ENCODE peak calls at places on chromosome 22, in six cellular contexts. One of them, this sample, is unnamed.

GRCh38 chr22:28021116-28021997 is 102.3 kb upstream of the PITPNB start:
- DNase-seq in neural progenitor cell: no peak
- DNase-seq in bronchial epithelial cell: no peak
- DNase-seq in psoas muscle: no peak
- DNase-seq in foreskin fibroblast: no peak
- DNase-seq in astrocyte of the spinal cord: no peak
- DNase-seq in this sample: peak; percentile 57

GRCh38 chr22:22771696-22772377 is 115.8 kb upstream of the IGLL5 start:
- DNase-seq in neural progenitor cell: no peak
- DNase-seq in bronchial epithelial cell: no peak
- DNase-seq in psoas muscle: no peak
- DNase-seq in foreskin fibroblast: no peak
- DNase-seq in astrocyte of the spinal cord: no peak
- DNase-seq in this sample: peak; percentile 58

GRCh38 chr22:46737976-46738641 is at the start of gene CERK:
- DNase-seq in neural progenitor cell: peak; percentile 79
- DNase-seq in bronchial epithelial cell: no peak
- DNase-seq in psoas muscle: peak; percentile 84
- DNase-seq in foreskin fibroblast: peak; percentile 88
- DNase-seq in astrocyte of the spinal cord: peak; percentile 75
- DNase-seq in this sample: no peak

GRCh38 chr22:25359601-25360261 is 140.3 kb downstream of the CRYBB2 start:
- DNase-seq in neural progenitor cell: no peak
- DNase-seq in bronchial epithelial cell: no peak
- DNase-seq in psoas muscle: no peak
- DNase-seq in foreskin fibroblast: no peak
- DNase-seq in astrocyte of the spinal cord: no peak
- DNase-seq in this sample: no peak

GRCh38 chr22:40635008-40635939 is 1.2 kb downstream of the MRTFA start:
- DNase-seq in neural progenitor cell: no peak
- DNase-seq in bronchial epithelial cell: no peak
- DNase-seq in psoas muscle: peak; percentile 51
- DNase-seq in foreskin fibroblast: peak; percentile 43
- DNase-seq in astrocyte of the spinal cord: peak; percentile 51
- DNase-seq in this sample: no peak

GRCh38 chr22:36171941-36172340 is 11.4 kb upstream of the APOL3 start:
- DNase-seq in neural progenitor cell: no peak
- DNase-seq in bronchial epithelial cell: no peak
- DNase-seq in psoas muscle: no peak
- DNase-seq in foreskin fibroblast: no peak
- DNase-seq in astrocyte of the spinal cord: no peak
- DNase-seq in this sample: no peak

GRCh38 chr22:27344546-27344945 is 457.0 kb downstream of the MN1 start:
- DNase-seq in neural progenitor cell: no peak
- DNase-seq in bronchial epithelial cell: no peak
- DNase-seq in psoas muscle: no peak
- DNase-seq in foreskin fibroblast: no peak
- DNase-seq in astrocyte of the spinal cord: no peak
- DNase-seq in this sample: no peak

GRCh38 chr22:26321469-26321913 is 107.6 kb upstream of the ASPHD2 start:
- DNase-seq in neural progenitor cell: no peak
- DNase-seq in bronchial epithelial cell: peak; percentile 9
- DNase-seq in psoas muscle: peak; percentile 49
- DNase-seq in foreskin fibroblast: peak; percentile 91
- DNase-seq in astrocyte of the spinal cord: peak; percentile 31
- DNase-seq in this sample: no peak

GRCh38 chr22:47154621-47155081 is 392.2 kb downstream of the TBC1D22A start:
- DNase-seq in neural progenitor cell: no peak
- DNase-seq in bronchial epithelial cell: no peak
- DNase-seq in psoas muscle: peak; percentile 52
- DNase-seq in foreskin fibroblast: peak; percentile 80
- DNase-seq in astrocyte of the spinal cord: peak; percentile 73
- DNase-seq in this sample: no peak

GRCh38 chr22:47251911-47252310 is 489.5 kb downstream of the TBC1D22A start:
- DNase-seq in neural progenitor cell: no peak
- DNase-seq in bronchial epithelial cell: no peak
- DNase-seq in psoas muscle: no peak
- DNase-seq in foreskin fibroblast: no peak
- DNase-seq in astrocyte of the spinal cord: no peak
- DNase-seq in this sample: peak; percentile 56

GRCh38 chr22:17368727-17369552 is at the start of gene CECR2:
- DNase-seq in neural progenitor cell: peak; percentile 95
- DNase-seq in bronchial epithelial cell: no peak
- DNase-seq in psoas muscle: peak; percentile 62
- DNase-seq in foreskin fibroblast: peak; percentile 28
- DNase-seq in astrocyte of the spinal cord: peak; percentile 20
- DNase-seq in this sample: peak; percentile 82

GRCh38 chr22:46763051-46763705 is 728 bp downstream of the TBC1D22A start:
- DNase-seq in neural progenitor cell: no peak
- DNase-seq in bronchial epithelial cell: no peak
- DNase-seq in psoas muscle: peak; percentile 46
- DNase-seq in foreskin fibroblast: peak; percentile 42
- DNase-seq in astrocyte of the spinal cord: peak; percentile 57
- DNase-seq in this sample: no peak

GRCh38 chr22:35231585-35232084 is 25.7 kb upstream of the HMGXB4 start:
- DNase-seq in neural progenitor cell: peak; percentile 83
- DNase-seq in bronchial epithelial cell: peak; percentile 69
- DNase-seq in psoas muscle: peak; percentile 44
- DNase-seq in foreskin fibroblast: peak; percentile 78
- DNase-seq in astrocyte of the spinal cord: peak; percentile 65
- DNase-seq in this sample: peak; percentile 78

GRCh38 chr22:22558071-22558971 is 744 bp downstream of the PRAME start:
- DNase-seq in neural progenitor cell: no peak
- DNase-seq in bronchial epithelial cell: no peak
- DNase-seq in psoas muscle: no peak
- DNase-seq in foreskin fibroblast: no peak
- DNase-seq in astrocyte of the spinal cord: no peak
- DNase-seq in this sample: no peak

GRCh38 chr22:36155702-36156101 is 4.9 kb downstream of the APOL3 start:
- DNase-seq in neural progenitor cell: no peak
- DNase-seq in bronchial epithelial cell: no peak
- DNase-seq in psoas muscle: peak; percentile 71
- DNase-seq in foreskin fibroblast: peak; percentile 69
- DNase-seq in astrocyte of the spinal cord: no peak
- DNase-seq in this sample: no peak

GRCh38 chr22:41003041-41003440 is 51.9 kb downstream of the RBX1 start:
- DNase-seq in neural progenitor cell: no peak
- DNase-seq in bronchial epithelial cell: peak; percentile 21
- DNase-seq in psoas muscle: no peak
- DNase-seq in foreskin fibroblast: no peak
- DNase-seq in astrocyte of the spinal cord: no peak
- DNase-seq in this sample: no peak

GRCh38 chr22:42792909-42793847 is 63.9 kb downstream of the ARFGAP3 start:
- DNase-seq in neural progenitor cell: no peak
- DNase-seq in bronchial epithelial cell: no peak
- DNase-seq in psoas muscle: peak; percentile 56
- DNase-seq in foreskin fibroblast: no peak
- DNase-seq in astrocyte of the spinal cord: no peak
- DNase-seq in this sample: no peak

GRCh38 chr22:46652930-46653331 is 32.7 kb downstream of the GRAMD4 start:
- DNase-seq in neural progenitor cell: no peak
- DNase-seq in bronchial epithelial cell: no peak
- DNase-seq in psoas muscle: no peak
- DNase-seq in foreskin fibroblast: no peak
- DNase-seq in astrocyte of the spinal cord: peak; percentile 54
- DNase-seq in this sample: no peak

GRCh38 chr22:22164541-22165272 is 79.9 kb upstream of the VPREB1 start:
- DNase-seq in neural progenitor cell: peak; percentile 19
- DNase-seq in bronchial epithelial cell: no peak
- DNase-seq in psoas muscle: no peak
- DNase-seq in foreskin fibroblast: no peak
- DNase-seq in astrocyte of the spinal cord: no peak
- DNase-seq in this sample: no peak

GRCh38 chr22:49406879-49407587 is 420.6 kb downstream of the BRD1 start:
- DNase-seq in neural progenitor cell: no peak
- DNase-seq in bronchial epithelial cell: no peak
- DNase-seq in psoas muscle: no peak
- DNase-seq in foreskin fibroblast: no peak
- DNase-seq in astrocyte of the spinal cord: no peak
- DNase-seq in this sample: peak; percentile 51
- TF ChIP-seq CTCF in neural progenitor cell: no peak
- TF ChIP-seq CTCF in bronchial epithelial cell: no peak
- TF ChIP-seq CTCF in psoas muscle: no peak
- TF ChIP-seq CTCF in foreskin fibroblast: no peak
- TF ChIP-seq CTCF in astrocyte of the spinal cord: no peak
- TF ChIP-seq CTCF in this sample: no peak

GRCh38 chr22:48495751-48496080 is 1332.0 kb downstream of the BRD1 start:
- DNase-seq in neural progenitor cell: no peak
- DNase-seq in bronchial epithelial cell: no peak
- DNase-seq in psoas muscle: no peak
- DNase-seq in foreskin fibroblast: no peak
- DNase-seq in astrocyte of the spinal cord: no peak
- DNase-seq in this sample: no peak

GRCh38 chr22:48492371-48493320 is 1335.0 kb downstream of the BRD1 start:
- DNase-seq in neural progenitor cell: peak; percentile 89
- DNase-seq in bronchial epithelial cell: peak; percentile 46
- DNase-seq in psoas muscle: peak; percentile 55
- DNase-seq in foreskin fibroblast: peak; percentile 81
- DNase-seq in astrocyte of the spinal cord: peak; percentile 67
- DNase-seq in this sample: peak; percentile 67

GRCh38 chr22:48494968-48495750 is 1332.5 kb downstream of the BRD1 start:
- DNase-seq in neural progenitor cell: no peak
- DNase-seq in bronchial epithelial cell: no peak
- DNase-seq in psoas muscle: peak; percentile 1
- DNase-seq in foreskin fibroblast: no peak
- DNase-seq in astrocyte of the spinal cord: no peak
- DNase-seq in this sample: no peak

GRCh38 chr22:48493733-48494132 is 1333.9 kb downstream of the BRD1 start:
- DNase-seq in neural progenitor cell: no peak
- DNase-seq in bronchial epithelial cell: no peak
- DNase-seq in psoas muscle: no peak
- DNase-seq in foreskin fibroblast: no peak
- DNase-seq in astrocyte of the spinal cord: no peak
- DNase-seq in this sample: no peak

DNA sequence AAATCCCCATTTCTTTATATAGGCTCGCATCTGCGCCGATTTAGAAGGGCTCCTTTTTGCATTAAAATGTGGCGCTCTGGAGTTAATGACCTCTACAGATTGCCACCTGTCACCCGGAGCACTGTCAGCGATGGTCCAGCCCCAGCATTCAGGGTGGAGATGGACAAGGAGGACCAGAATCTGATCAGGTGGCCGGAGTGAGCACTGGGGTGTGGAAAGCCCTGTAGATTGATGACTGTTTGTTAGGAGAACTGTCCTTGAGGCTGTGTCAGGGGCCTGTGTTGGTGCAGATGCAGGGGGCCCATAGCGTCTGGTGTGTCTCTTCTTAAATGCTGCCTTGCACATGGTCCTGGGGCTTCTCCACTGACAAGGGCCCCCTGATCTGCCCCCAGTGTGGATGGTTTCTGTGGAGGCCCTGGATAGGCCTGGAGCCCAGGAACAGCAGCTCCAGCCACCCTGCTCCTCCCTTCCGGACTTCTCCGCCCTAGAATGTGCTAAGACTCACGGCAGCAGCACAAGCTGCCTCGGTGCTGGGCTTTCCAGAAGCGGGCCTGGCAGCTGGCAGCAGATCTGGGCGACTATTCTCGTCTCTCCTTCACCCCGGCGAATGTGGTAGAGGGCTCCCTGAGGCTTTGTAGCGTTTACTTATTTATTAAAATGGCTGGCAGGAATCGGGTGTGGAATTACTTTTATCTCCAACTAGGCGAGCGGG is 1333.3 kb downstream of the BRD1 start:
- DNase-seq in neural progenitor cell: no peak
- DNase-seq in bronchial epithelial cell: no peak
- DNase-seq in psoas muscle: no peak
- DNase-seq in foreskin fibroblast: no peak
- DNase-seq in astrocyte of the spinal cord: no peak
- DNase-seq in this sample: no peak
- TF ChIP-seq CTCF in neural progenitor cell: no peak
- TF ChIP-seq CTCF in bronchial epithelial cell: no peak
- TF ChIP-seq CTCF in psoas muscle: no peak
- TF ChIP-seq CTCF in foreskin fibroblast: no peak
- TF ChIP-seq CTCF in astrocyte of the spinal cord: no peak
- TF ChIP-seq CTCF in this sample: no peak

GRCh38 chr22:19319281-19319680 is 27.8 kb upstream of the CLTCL1 start:
- DNase-seq in neural progenitor cell: no peak
- DNase-seq in bronchial epithelial cell: no peak
- DNase-seq in psoas muscle: no peak
- DNase-seq in foreskin fibroblast: no peak
- DNase-seq in astrocyte of the spinal cord: no peak
- DNase-seq in this sample: no peak

GRCh38 chr22:19321757-19322156 is 30.2 kb upstream of the CLTCL1 start:
- DNase-seq in neural progenitor cell: no peak
- DNase-seq in bronchial epithelial cell: no peak
- DNase-seq in psoas muscle: no peak
- DNase-seq in foreskin fibroblast: no peak
- DNase-seq in astrocyte of the spinal cord: no peak
- DNase-seq in this sample: no peak

DNA sequence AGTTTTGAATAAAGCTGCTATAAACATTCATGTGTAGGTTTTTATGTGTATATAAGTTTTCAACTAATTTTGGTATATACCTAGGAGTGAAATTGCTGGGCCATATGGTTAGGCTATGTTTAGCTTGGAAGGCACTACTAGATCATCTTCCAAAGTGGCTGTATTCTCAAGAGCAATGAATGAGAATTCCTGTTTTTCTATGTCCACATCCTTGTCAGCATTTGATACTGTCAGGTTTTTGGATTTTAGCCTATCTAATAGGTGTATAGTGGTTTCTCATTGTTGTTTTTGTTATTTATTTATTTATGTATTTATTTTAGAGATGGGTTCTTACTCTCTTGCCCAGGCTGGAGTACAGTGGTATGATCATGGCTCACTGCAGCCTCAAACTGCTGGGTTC is 26.3 kb upstream of the CLTCL1 start:
- DNase-seq in neural progenitor cell: no peak
- DNase-seq in bronchial epithelial cell: no peak
- DNase-seq in psoas muscle: no peak
- DNase-seq in foreskin fibroblast: no peak
- DNase-seq in astrocyte of the spinal cord: no peak
- DNase-seq in this sample: no peak
- TF ChIP-seq CTCF in neural progenitor cell: no peak
- TF ChIP-seq CTCF in bronchial epithelial cell: no peak
- TF ChIP-seq CTCF in psoas muscle: no peak
- TF ChIP-seq CTCF in foreskin fibroblast: no peak
- TF ChIP-seq CTCF in astrocyte of the spinal cord: no peak
- TF ChIP-seq CTCF in this sample: no peak

DNA sequence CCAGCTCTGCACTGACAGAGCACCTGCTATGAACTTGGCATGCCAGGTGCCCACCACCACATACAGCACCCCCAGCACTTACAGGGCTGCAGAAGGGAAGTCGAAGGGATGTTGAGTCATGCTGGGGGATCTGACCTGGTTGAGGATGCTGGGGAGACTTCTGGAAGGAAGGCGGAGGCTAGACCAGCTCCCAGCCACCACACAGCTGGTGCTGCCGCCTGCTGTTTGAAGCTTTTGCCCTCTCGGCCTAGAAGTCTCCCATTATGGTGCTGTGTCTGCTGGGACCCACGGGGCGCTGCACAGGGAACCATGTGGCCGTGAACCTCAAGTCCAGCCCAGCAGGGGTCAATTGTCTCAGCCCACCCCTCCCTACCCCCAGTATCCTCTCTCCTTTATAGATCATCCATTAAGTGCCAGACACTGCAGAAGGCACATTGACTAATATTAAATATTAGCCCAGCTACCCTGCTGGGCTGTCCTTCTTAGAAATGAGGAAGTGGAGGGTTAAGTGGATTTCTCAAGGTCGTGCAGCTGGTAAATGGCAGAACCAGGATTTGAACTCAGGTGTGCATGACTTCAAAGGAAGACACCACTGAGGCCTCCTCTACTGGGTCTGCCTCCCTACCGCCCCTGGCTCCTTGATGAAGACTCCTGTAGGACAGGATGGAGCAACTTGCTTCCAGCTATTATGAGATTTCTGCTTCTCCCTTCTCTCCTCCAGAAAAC is 49.7 kb downstream of the CYTH4 start:
- DNase-seq in neural progenitor cell: no peak
- DNase-seq in bronchial epithelial cell: no peak
- DNase-seq in psoas muscle: no peak
- DNase-seq in foreskin fibroblast: peak; percentile 26
- DNase-seq in astrocyte of the spinal cord: no peak
- DNase-seq in this sample: no peak
- TF ChIP-seq CTCF in neural progenitor cell: no peak
- TF ChIP-seq CTCF in bronchial epithelial cell: peak; percentile 2
- TF ChIP-seq CTCF in psoas muscle: no peak
- TF ChIP-seq CTCF in foreskin fibroblast: no peak
- TF ChIP-seq CTCF in astrocyte of the spinal cord: no peak
- TF ChIP-seq CTCF in this sample: no peak